ENCODE peak calls at places on chromosome 1, in ten cellular contexts. W, F, I, D, P, Y, B, X, Z and M are unnamed samples.

GRCh38 chr1:28173151-28173979 is 3.1 kb downstream of the PTAFR start:
- DNase-seq in W (no peak), F (no peak), I (no peak), D (no peak), P (no peak), Y (no peak), B (no peak), X (no peak), Z (no peak), M (no peak)

GRCh38 chr1:201553496-201554166 is 14.7 kb downstream of the NAV1 start:
- DNase-seq in W (no peak), F (no peak), I (no peak), D (peak; percentile 31), P (no peak), Y (no peak), B (no peak), X (no peak), Z (no peak), M (no peak)

GRCh38 chr1:202584707-202585590 is 125.3 kb downstream of the SYT2 start:
- DNase-seq in W (no peak), F (no peak), I (no peak), D (no peak), P (no peak), Y (no peak), B (no peak), X (no peak), Z (no peak), M (no peak)

GRCh38 chr1:208267896-208268295 is 23.7 kb upstream of the PLXNA2 start:
- DNase-seq in W (no peak), F (no peak), I (no peak), D (no peak), P (no peak), Y (no peak), B (no peak), X (no peak), Z (no peak), M (no peak)

GRCh38 chr1:17201201-17202021 is 3.5 kb upstream of the PADI1 start:
- DNase-seq in W (no peak), F (peak; percentile 33), I (no peak), D (peak; percentile 54), P (no peak), Y (no peak), B (no peak), X (no peak), Z (no peak), M (peak; percentile 33)

GRCh38 chr1:78840447-78841251 is 165.9 kb downstream of the ADGRL4 start:
- DNase-seq in W (no peak), F (no peak), I (peak; percentile 85), D (no peak), P (no peak), Y (peak; percentile 55), B (no peak), X (no peak), Z (no peak), M (no peak)

GRCh38 chr1:238647877-238648276 is 738.5 kb upstream of the CHRM3 start:
- DNase-seq in W (no peak), F (no peak), I (peak; percentile 99), D (no peak), P (no peak), Y (peak; percentile 94), B (no peak), X (no peak), Z (no peak), M (no peak)

GRCh38 chr1:200558866-200559459 is 61.6 kb downstream of the KIF14 start:
- DNase-seq in W (no peak), F (no peak), I (peak; percentile 61), D (no peak), P (no peak), Y (peak; percentile 41), B (no peak), X (peak; percentile 47), Z (no peak), M (no peak)

GRCh38 chr1:185532853-185533252 is 201.3 kb upstream of the HMCN1 start:
- DNase-seq in W (no peak), F (no peak), I (no peak), D (no peak), P (no peak), Y (no peak), B (no peak), X (no peak), Z (no peak), M (no peak)

GRCh38 chr1:22325531-22326371 is 125.9 kb upstream of the ZBTB40 start:
- DNase-seq in W (no peak), F (peak; percentile 55), I (no peak), D (peak; percentile 60), P (no peak), Y (no peak), B (no peak), X (no peak), Z (no peak), M (peak; percentile 37)

GRCh38 chr1:227886993-227887696 is 60.6 kb downstream of the WNT9A start:
- DNase-seq in W (peak; percentile 62), F (peak; percentile 80), I (peak; percentile 14), D (peak; percentile 84), P (no peak), Y (peak; percentile 30), B (peak; percentile 42), X (peak; percentile 84), Z (peak; percentile 86), M (peak; percentile 73)

GRCh38 chr1:177586429-177586828 is 383.4 kb downstream of the SEC16B start:
- DNase-seq in W (no peak), F (no peak), I (peak; percentile 75), D (no peak), P (no peak), Y (peak; percentile 30), B (no peak), X (no peak), Z (no peak), M (no peak)

GRCh38 chr1:38819516-38819915 is 40.1 kb downstream of the RRAGC start:
- DNase-seq in W (no peak), F (no peak), I (no peak), D (no peak), P (no peak), Y (no peak), B (no peak), X (no peak), Z (no peak), M (no peak)

GRCh38 chr1:38815903-38816627 is 43.5 kb downstream of the RRAGC start:
- DNase-seq in W (peak; percentile 20), F (no peak), I (no peak), D (no peak), P (no peak), Y (no peak), B (no peak), X (no peak), Z (no peak), M (no peak)

GRCh38 chr1:38817267-38817957 is 42.2 kb downstream of the RRAGC start:
- DNase-seq in W (no peak), F (no peak), I (no peak), D (no peak), P (no peak), Y (no peak), B (no peak), X (no peak), Z (no peak), M (no peak)

GRCh38 chr1:38818706-38819439 is 40.7 kb downstream of the RRAGC start:
- DNase-seq in W (no peak), F (peak; percentile 68), I (no peak), D (no peak), P (no peak), Y (no peak), B (no peak), X (no peak), Z (peak; percentile 80), M (no peak)

DNA sequence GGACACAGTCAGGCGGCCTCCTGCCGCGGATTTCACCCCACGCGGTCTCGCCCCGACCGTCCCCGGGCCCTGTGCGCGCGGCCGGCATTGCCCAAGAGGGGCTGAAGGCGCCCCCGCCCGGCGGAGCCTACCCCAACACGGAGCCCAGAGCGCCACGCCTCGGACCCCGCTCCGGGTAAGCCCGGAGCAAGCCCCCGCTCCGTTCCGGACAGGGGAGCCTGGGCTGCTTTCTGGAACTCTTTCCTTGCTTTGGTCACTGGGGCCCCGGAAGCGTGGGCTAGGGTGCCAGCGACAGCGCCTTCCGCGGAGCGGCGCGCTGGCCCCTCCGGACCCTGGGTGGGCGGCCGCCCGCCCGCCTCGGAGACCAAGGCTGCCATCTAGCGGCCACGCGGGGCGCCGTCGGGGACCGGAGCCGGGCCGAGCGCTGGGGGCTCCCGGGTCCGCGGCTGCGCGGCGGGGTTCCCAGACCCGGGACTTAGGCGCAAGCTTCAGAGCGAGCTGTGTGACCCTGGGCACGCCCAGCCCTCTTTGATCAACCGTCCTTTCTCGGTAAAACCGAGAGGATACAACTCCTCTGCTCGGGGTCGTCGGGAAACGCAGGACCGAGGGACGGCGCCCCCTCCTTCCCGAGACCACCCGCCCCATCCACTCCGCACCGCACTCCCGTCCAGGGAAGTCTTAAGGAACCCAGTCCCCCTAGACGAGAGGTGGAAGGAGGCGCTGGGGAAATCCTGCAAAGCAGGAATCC is 41.4 kb downstream of the RRAGC start:
- DNase-seq in W (peak; percentile 15), F (peak; percentile 82), I (no peak), D (no peak), P (peak; percentile 27), Y (no peak), B (peak; percentile 16), X (peak; percentile 94), Z (peak; percentile 92), M (no peak)
- H3K27me3 ChIP-seq in W (peaks cover 84% of the 10 kb centered on the region), F (no peaks in the 10 kb centered on the region), I (peaks cover 60% of the 10 kb centered on the region), D (peaks cover 77% of the 10 kb centered on the region), P (peaks cover 34% of the 10 kb centered on the region), Y (peaks cover 72% of the 10 kb centered on the region), B (peaks cover 35% of the 10 kb centered on the region), X (peaks cover 93% of the 10 kb centered on the region), Z (peaks cover 65% of the 10 kb centered on the region), M (peaks cover 65% of the 10 kb centered on the region)

GRCh38 chr1:66350001-66350547 is 183.9 kb upstream of the SGIP1 start:
- DNase-seq in W (peak; percentile 66), F (no peak), I (no peak), D (no peak), P (peak; percentile 40), Y (no peak), B (peak; percentile 39), X (no peak), Z (peak; percentile 63), M (no peak)
- H3K27ac ChIP-seq in W (peak overlapping the region; percentile 61), F (no peak overlapping the region), I (no peak overlapping the region), D (peak overlapping the region; percentile 65), P (peak overlapping the region; percentile 17), Y (peak overlapping the region; percentile 25), B (peak overlapping the region; percentile 86), X (no peak overlapping the region), Z (no peak overlapping the region), M (peak overlapping the region; percentile 20)

DNA sequence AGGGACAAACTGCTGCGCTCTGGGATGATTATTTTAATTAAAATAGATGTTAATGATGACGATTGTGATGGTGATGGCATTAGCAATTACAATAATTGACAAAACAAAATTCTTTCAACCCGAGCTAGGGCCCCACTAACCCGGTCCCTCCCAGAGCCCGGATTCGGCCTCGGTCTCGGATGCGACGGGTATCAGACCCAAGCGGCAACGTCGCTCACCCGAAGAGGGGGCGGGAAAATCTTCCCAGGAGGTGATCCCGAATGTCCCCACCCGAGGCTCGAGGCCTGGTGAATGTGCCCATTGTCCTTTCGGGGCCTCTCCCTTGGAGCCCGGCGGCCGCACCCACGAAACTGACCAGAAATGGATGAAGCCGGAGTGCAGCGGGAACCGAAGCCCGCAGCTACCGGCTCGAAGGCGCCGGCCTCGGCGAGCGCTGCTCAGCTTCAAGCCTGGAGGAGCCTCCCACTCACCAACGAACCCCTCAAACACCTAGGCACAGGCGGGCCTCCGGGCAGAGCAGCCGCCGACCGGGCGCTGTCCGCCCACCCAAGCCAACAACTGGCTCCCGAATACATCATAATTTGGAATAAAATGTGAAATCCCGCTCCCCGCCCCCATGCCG is 1.2 kb downstream of the TAL1 start:
- DNase-seq in W (no peak), F (no peak), I (no peak), D (no peak), P (no peak), Y (no peak), B (no peak), X (peak; percentile 65), Z (peak; percentile 77), M (no peak)
- H3K27me3 ChIP-seq in W (peaks cover 100% of the 10 kb centered on the region), F (no peaks in the 10 kb centered on the region), I (peaks cover 82% of the 10 kb centered on the region), D (peaks cover 95% of the 10 kb centered on the region), P (peaks cover 57% of the 10 kb centered on the region), Y (peaks cover 97% of the 10 kb centered on the region), B (peaks cover 64% of the 10 kb centered on the region), X (peaks cover 92% of the 10 kb centered on the region), Z (peaks cover 100% of the 10 kb centered on the region), M (peaks cover 89% of the 10 kb centered on the region)

GRCh38 chr1:43951021-43951985 is 4.6 kb downstream of the IPO13 start:
- DNase-seq in W (no peak), F (no peak), I (no peak), D (no peak), P (no peak), Y (no peak), B (no peak), X (no peak), Z (no peak), M (no peak)
- H3K27ac ChIP-seq in W (no peak overlapping the region), F (no peak overlapping the region), I (no peak overlapping the region), D (no peak overlapping the region), P (no peak overlapping the region), Y (no peak overlapping the region), B (no peak overlapping the region), X (no peak overlapping the region), Z (no peak overlapping the region), M (no peak overlapping the region)